ENCODE peak calls at places on chromosomes 16 and 17, in seven cellular contexts. H, D, C, W, X, V and U are unnamed samples.

GRCh38 chr17:82403662-82404660 is 14.2 kb upstream of the HEXD start:
- DNase-seq in H (no peak), D (no peak), V (no peak), C (no peak), W (no peak), X (no peak), U (no peak)

GRCh38 chr17:56810286-56810781 is 23.4 kb downstream of the C17orf67 start:
- DNase-seq in X (no peak), W (no peak), H (no peak), C (no peak), V (no peak), D (no peak), U (no peak)

GRCh38 chr16:89335803-89336485 is 118.4 kb downstream of the ZNF778 start:
- DNase-seq in V (no peak), C (no peak), W (no peak), H (no peak), X (no peak), D (no peak), U (no peak)

GRCh38 chr17:1834378-1835149 is 4.8 kb downstream of the RPA1 start:
- DNase-seq in X (no peak), D (no peak), V (no peak), H (no peak), C (no peak), W (no peak), U (no peak)

GRCh38 chr17:81612172-81612571 is 24.7 kb downstream of the NPLOC4 start:
- DNase-seq in V (no peak), W (no peak), H (no peak), C (no peak), X (no peak), D (no peak), U (no peak)

GRCh38 chr17:78469443-78469842 is 91.0 kb downstream of the PGS1 start:
- DNase-seq in X (no peak), H (no peak), W (no peak), V (no peak), C (no peak), D (no peak), U (no peak)

GRCh38 chr17:8557176-8557806 is 73.2 kb downstream of the MYH10 start:
- DNase-seq in C (no peak), X (no peak), H (peak; percentile 76), V (no peak), W (no peak), D (no peak), U (no peak)

GRCh38 chr16:76800196-76800595 is 390.8 kb upstream of the MON1B start:
- DNase-seq in D (no peak), W (peak; percentile 10), X (no peak), C (no peak), V (no peak), H (no peak), U (no peak)

GRCh38 chr16:56748191-56748590 is 18.3 kb downstream of the NUP93 start:
- DNase-seq in D (no peak), W (no peak), X (no peak), H (no peak), C (no peak), V (no peak), U (no peak)

GRCh38 chr17:75318615-75319222 is 29.5 kb upstream of the SLC25A19 start:
- DNase-seq in W (no peak), X (no peak), D (no peak), H (no peak), C (no peak), V (no peak), U (no peak)

GRCh38 chr17:38891441-38891840 is 21.6 kb downstream of the LASP1 start:
- DNase-seq in W (no peak), C (no peak), V (no peak), D (no peak), H (no peak), X (no peak), U (no peak)

GRCh38 chr16:77885596-77886295 is 97.4 kb downstream of the VAT1L start:
- DNase-seq in V (no peak), W (no peak), C (no peak), H (no peak), D (no peak), X (no peak), U (no peak)

GRCh38 chr16:87344931-87345631 is 27.9 kb upstream of the C16orf95 start:
- DNase-seq in D (peak; percentile 21), X (no peak), C (no peak), W (no peak), H (no peak), V (no peak), U (no peak)

GRCh38 chr17:2931426-2931825 is 132.0 kb downstream of the OR1D5 start:
- DNase-seq in X (no peak), H (no peak), V (no peak), C (no peak), W (no peak), D (no peak), U (no peak)

GRCh38 chr17:61407211-61407911 is 7.7 kb downstream of the TBX2 start:
- DNase-seq in W (no peak), V (no peak), H (peak; percentile 58), D (no peak), C (no peak), X (no peak), U (no peak)

GRCh38 chr16:2001456-2002355 is 7.9 kb downstream of the ZNF598 start:
- DNase-seq in X (no peak), H (no peak), W (no peak), C (no peak), V (no peak), D (no peak), U (no peak)

GRCh38 chr17:63191610-63192009 is 225.6 kb downstream of the TANC2 start:
- DNase-seq in W (no peak), V (no peak), C (no peak), D (no peak), H (no peak), X (no peak), U (no peak)

GRCh38 chr17:45320349-45320930 is 3.6 kb upstream of the MAP3K14 start:
- DNase-seq in X (peak; percentile 66), W (peak; percentile 76), D (no peak), C (no peak), V (no peak), H (no peak), U (no peak)

GRCh38 chr16:88455610-88456355 is 2.7 kb downstream of the ZFPM1 start:
- DNase-seq in X (no peak), D (no peak), C (no peak), W (peak; percentile 43), V (no peak), H (no peak), U (no peak)

GRCh38 chr16:85810097-85810741 is 10.7 kb downstream of the COX4I1 start:
- DNase-seq in C (no peak), H (peak; percentile 8), D (no peak), V (no peak), X (no peak), W (no peak), U (no peak)

GRCh38 chr16:2768403-2769089 is 8.5 kb downstream of the ELOB start:
- DNase-seq in H (no peak), V (no peak), W (peak; percentile 22), X (no peak), C (no peak), D (no peak), U (no peak)

GRCh38 chr16:7364054-7364407 is 31.4 kb downstream of the RBFOX1 start:
- DNase-seq in W (no peak), C (no peak), H (no peak), D (no peak), V (no peak), X (no peak), U (no peak)

GRCh38 chr17:62801553-62801952 is 6.6 kb downstream of the MARCHF10 start:
- DNase-seq in W (no peak), C (no peak), X (no peak), H (no peak), D (no peak), V (no peak), U (no peak)

GRCh38 chr17:40602445-40603443 is 37.5 kb upstream of the CCR7 start:
- DNase-seq in W (no peak), D (no peak), V (no peak), C (no peak), X (no peak), H (no peak), U (no peak)

GRCh38 chr16:58418601-58419000 is 26.3 kb downstream of the GINS3 start:
- DNase-seq in H (no peak), D (no peak), C (no peak), X (no peak), V (no peak), W (peak; percentile 35), U (no peak)

DNA sequence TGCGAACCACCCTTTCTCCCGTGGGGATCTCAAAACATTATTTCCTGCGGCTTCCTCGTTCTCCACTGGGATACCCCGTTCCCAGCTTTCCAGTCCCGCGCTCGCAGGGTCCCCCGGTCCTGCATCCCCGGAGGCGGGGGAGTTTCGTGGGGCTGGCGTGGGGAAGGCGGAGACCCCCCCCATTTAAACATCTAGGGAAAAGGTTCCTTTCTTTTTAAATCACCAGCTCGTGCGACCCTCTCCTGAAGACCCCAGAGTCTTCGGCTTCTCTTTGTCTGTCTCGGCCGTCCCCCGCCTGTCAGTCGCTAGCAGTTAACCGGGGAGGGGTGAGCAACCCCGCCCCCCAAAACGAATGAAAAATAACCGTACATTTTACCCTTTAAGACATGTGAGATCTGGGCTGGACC is 486 bp upstream of the IGF2BP1 start:
- DNase-seq in X (no peak), H (no peak), V (no peak), C (no peak), D (no peak), W (no peak), U (peak; percentile 65)
- H3K4me3 ChIP-seq in X (peak overlapping the region; percentile 79), H (peak overlapping the region; percentile 11), V (peak overlapping the region; percentile 100), C (peak overlapping the region; percentile 92), D (no peak overlapping the region), W (no peak overlapping the region), U (no peak overlapping the region)

GRCh38 chr16:28931801-28932225 is at the start of gene CD19:
- DNase-seq in W (no peak), V (no peak), H (no peak), D (no peak), X (no peak), C (no peak), U (no peak)
- H3K4me3 ChIP-seq in W (no peak within 1 kb of the TSS), V (no peak within 1 kb of the TSS), H (no peak within 1 kb of the TSS), D (no peak within 1 kb of the TSS), X (no peak within 1 kb of the TSS), C (no peak within 1 kb of the TSS), U (no peak within 1 kb of the TSS)

GRCh38 chr17:43927101-43927935 is 15.0 kb downstream of the PPY start:
- DNase-seq in V (no peak), X (no peak), C (no peak), W (no peak), H (no peak), D (no peak), U (no peak)
- H3K4me3 ChIP-seq in V (peak overlapping the region; percentile 33), X (peak overlapping the region; percentile 3), C (no peak overlapping the region), W (no peak overlapping the region), H (peak overlapping the region; percentile 18), D (peak overlapping the region; percentile 65), U (peak overlapping the region; percentile 34)

DNA sequence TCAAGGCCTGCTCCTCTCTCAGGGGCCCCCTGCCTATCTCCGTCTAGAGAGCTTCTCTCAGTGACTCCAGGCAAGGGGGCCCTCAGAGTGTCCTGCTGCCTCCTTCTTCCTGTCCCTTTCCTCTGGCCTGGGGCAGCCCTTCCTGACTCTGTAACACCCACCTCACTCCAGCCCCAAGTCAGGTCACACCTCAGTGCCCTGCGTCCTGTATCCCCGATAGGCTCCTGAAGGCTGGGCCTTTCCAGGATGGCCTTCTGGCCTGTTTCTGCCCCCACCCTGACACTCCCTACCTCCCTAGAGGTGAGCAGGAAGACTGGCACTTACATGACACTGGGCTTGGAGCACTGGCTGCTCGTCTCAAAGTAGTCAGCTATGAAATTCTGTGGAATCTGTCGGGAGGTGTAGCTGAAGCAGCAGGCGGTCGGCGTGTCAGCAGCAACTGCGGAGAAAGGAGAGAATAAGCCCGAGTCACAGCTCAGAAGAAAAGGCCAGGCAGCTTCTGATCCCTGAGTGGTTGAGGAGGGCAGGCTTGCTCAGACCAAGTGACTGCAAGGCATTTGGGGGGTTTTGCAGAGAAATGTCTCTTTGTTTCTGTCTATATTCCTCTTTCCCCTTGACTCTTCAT is 972 bp downstream of the CCL3L1 start:
- DNase-seq in W (no peak), V (no peak), D (no peak), X (no peak), H (no peak), C (no peak), U (peak; percentile 58)
- H3K4me3 ChIP-seq in W (no peak overlapping the region), V (no peak overlapping the region), D (no peak overlapping the region), X (no peak overlapping the region), H (no peak overlapping the region), C (no peak overlapping the region), U (no peak overlapping the region)